ENCODE peak calls at places on chromosome 2, in nine cellular contexts. L is bronchial epithelial cell; R is PC-9; S is GM13977; F is CD4-positive, alpha-beta T cell; H is Calu3; Q is brain microvascular endothelial cell; Y is B cell; P is neural progenitor cell. U is an unnamed sample.

GRCh38 chr2:65387017-65387416 is 45.4 kb downstream of the SPRED2 start:
- DNase-seq in L (no peak), R (no peak), S (no peak), F (no peak), H (no peak), Q (no peak), Y (no peak), P (no peak), U (no peak)

GRCh38 chr2:208467564-208467963 is 61.0 kb downstream of the PTH2R start:
- DNase-seq in L (no peak), R (no peak), S (no peak), F (no peak), H (no peak), Q (no peak), Y (no peak), P (no peak), U (no peak)

GRCh38 chr2:241739651-241740050 is 5.2 kb downstream of the D2HGDH start:
- DNase-seq in L (peak; percentile 3), R (no peak), S (no peak), F (no peak), H (no peak), Q (peak; percentile 32), Y (no peak), P (no peak), U (no peak)

GRCh38 chr2:85247591-85247990 is 80.2 kb downstream of the TGOLN2 start:
- DNase-seq in L (no peak), R (no peak), S (no peak), F (no peak), H (no peak), Q (no peak), Y (no peak), P (no peak), U (no peak)

GRCh38 chr2:73920577-73921545 is 5.8 kb upstream of the DGUOK start:
- DNase-seq in L (no peak), R (no peak), S (no peak), F (no peak), H (peak; percentile 53), Q (no peak), Y (no peak), P (peak; percentile 84), U (no peak)

GRCh38 chr2:860259-860855 is 90.3 kb upstream of the SNTG2 start:
- DNase-seq in L (no peak), R (no peak), S (no peak), F (no peak), H (peak; percentile 36), Q (no peak), Y (no peak), P (peak; percentile 51), U (no peak)

GRCh38 chr2:74835831-74836674 is 2.1 kb downstream of the HK2 start:
- DNase-seq in L (peak; percentile 66), R (peak; percentile 65), S (peak; percentile 78), F (no peak), H (no peak), Q (no peak), Y (peak; percentile 63), P (peak; percentile 75), U (no peak)

GRCh38 chr2:198214108-198214736 is 409.8 kb downstream of the PLCL1 start:
- DNase-seq in L (no peak), R (no peak), S (no peak), F (no peak), H (no peak), Q (no peak), Y (no peak), P (no peak), U (no peak)

GRCh38 chr2:80303825-80304521 is 579 bp downstream of the LRRTM1 start:
- DNase-seq in L (no peak), R (no peak), S (peak; percentile 38), F (no peak), H (no peak), Q (no peak), Y (no peak), P (peak; percentile 79), U (no peak)

GRCh38 chr2:42827647-42828486 is 35.5 kb upstream of the HAAO start:
- DNase-seq in L (peak; percentile 45), R (peak; percentile 73), S (peak; percentile 83), F (peak; percentile 75), H (peak; percentile 90), Q (peak; percentile 80), Y (peak; percentile 74), P (peak; percentile 94), U (peak; percentile 77)

GRCh38 chr2:61537590-61538178 is 472 bp downstream of the XPO1 start:
- DNase-seq in L (no peak), R (no peak), S (no peak), F (no peak), H (no peak), Q (no peak), Y (no peak), P (no peak), U (no peak)

GRCh38 chr2:176160251-176161040 is 3.3 kb downstream of the HOXD3 start:
- DNase-seq in L (no peak), R (no peak), S (no peak), F (no peak), H (no peak), Q (no peak), Y (no peak), P (no peak), U (no peak)

GRCh38 chr2:19911799-19912509 is 10.2 kb upstream of the TTC32 start:
- DNase-seq in L (peak; percentile 94), R (peak; percentile 100), S (no peak), F (no peak), H (peak; percentile 63), Q (peak; percentile 91), Y (no peak), P (no peak), U (no peak)

GRCh38 chr2:162123806-162124758 is 28.0 kb downstream of the GCG start:
- DNase-seq in L (peak; percentile 62), R (peak; percentile 39), S (peak; percentile 56), F (no peak), H (peak; percentile 13), Q (no peak), Y (peak; percentile 34), P (peak; percentile 68), U (no peak)

GRCh38 chr2:120992791-120993555 is 257.3 kb downstream of the GLI2 start:
- DNase-seq in L (no peak), R (no peak), S (no peak), F (no peak), H (no peak), Q (no peak), Y (no peak), P (no peak), U (no peak)

GRCh38 chr2:112584134-112584890 is at the start of gene CHCHD5:
- DNase-seq in L (peak; percentile 91), R (peak; percentile 86), S (peak; percentile 86), F (peak; percentile 83), H (peak; percentile 81), Q (peak; percentile 95), Y (peak; percentile 84), P (peak; percentile 95), U (peak; percentile 89)
- TF ChIP-seq CTCF in L (peak; percentile 8), R (no peak), S (peak; percentile 13), F (no peak), H (no peak), Q (peak; percentile 21), Y (no peak), P (peak; percentile 47), U (no peak)

GRCh38 chr2:191051825-191052778 is 38.1 kb upstream of the STAT1 start:
- DNase-seq in L (peak; percentile 58), R (no peak), S (peak; percentile 44), F (no peak), H (peak; percentile 13), Q (peak; percentile 60), Y (peak; percentile 15), P (peak; percentile 57), U (no peak)
- TF ChIP-seq CTCF in L (peak; percentile 41), R (peak; percentile 73), S (peak; percentile 59), F (peak; percentile 92), H (peak; percentile 56), Q (peak; percentile 36), Y (peak; percentile 86), P (peak; percentile 76), U (peak; percentile 83)

GRCh38 chr2:173023718-173024117 is 51.9 kb upstream of the MAP3K20 start:
- DNase-seq in L (no peak), R (no peak), S (no peak), F (no peak), H (no peak), Q (no peak), Y (no peak), P (no peak), U (no peak)
- TF ChIP-seq CTCF in L (no peak), R (no peak), S (no peak), F (no peak), H (no peak), Q (no peak), Y (no peak), P (no peak), U (no peak)

DNA sequence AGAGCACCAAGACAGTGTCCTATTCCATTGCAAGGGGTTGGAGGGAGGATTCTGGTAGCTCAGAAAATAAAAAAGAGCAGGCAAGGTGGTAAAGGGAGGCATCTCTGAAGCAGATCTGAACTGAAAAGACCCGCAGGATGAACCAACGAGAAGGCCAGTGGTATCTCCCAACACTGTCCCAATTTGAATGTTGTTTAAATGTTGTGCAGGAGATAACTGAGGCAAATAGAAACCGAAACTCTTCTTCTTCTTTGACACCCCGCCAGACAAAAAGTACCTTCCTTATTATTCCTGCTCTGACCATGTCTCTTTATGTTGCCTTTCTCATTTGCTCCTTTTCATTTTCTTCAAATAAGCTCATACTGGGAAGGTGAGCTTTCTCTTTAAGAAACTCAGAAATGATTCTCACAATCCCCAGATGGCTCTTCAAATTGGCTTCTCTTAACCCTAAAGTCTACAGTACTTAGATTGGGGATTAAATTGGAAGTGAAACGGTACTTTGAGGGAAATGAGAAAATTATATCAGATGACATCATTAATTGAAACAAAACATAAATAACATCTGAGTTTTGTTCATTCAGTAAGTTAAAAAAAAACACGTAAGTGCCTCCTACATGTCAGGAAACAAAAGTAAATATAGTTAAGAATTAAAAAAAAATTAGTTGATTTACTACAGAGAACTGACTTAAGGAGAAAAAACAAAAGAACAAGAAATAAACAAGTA is 143.6 kb downstream of the WDPCP start:
- DNase-seq in L (no peak), R (no peak), S (no peak), F (no peak), H (no peak), Q (no peak), Y (no peak), P (no peak), U (no peak)
- TF ChIP-seq CTCF in L (no peak), R (no peak), S (no peak), F (no peak), H (no peak), Q (no peak), Y (no peak), P (no peak), U (no peak)